ENCODE peak calls at places on chromosomes 1 and 21, in ten cellular contexts. One of them, this sample, is unnamed.

GRCh38 chr1:239786464-239786863 is 305.2 kb upstream of the FMN2 start:
- DNase-seq in stimulated activated CD8-positive, alpha-beta memory T cell treated with anti-CD3 and anti-CD28 coated beads, Interleukin-15, amount 100 ng/mL, for 1 hour: no peak
- DNase-seq in stomach: no peak
- DNase-seq in NCI-H1092: no peak
- DNase-seq in activated T-helper 1 cell treated with anti-CD3 and anti-CD28 coated beads, Interleukin-12 subunit alpha, Interleukin-12 subunit beta, Interleukin-2, Interleukin-4 antibody, amounts not matched to agents 30 ng/mL and 10 ng/mL and 1 ng/mL, durations not matched to agents 14 hours and 24 hours and 36 hours: no peak
- DNase-seq in midbrain: no peak
- DNase-seq in EL: no peak
- DNase-seq in ascending aorta: no peak
- DNase-seq in A549: no peak
- DNase-seq in GM13976: no peak
- DNase-seq in this sample: no peak

GRCh38 chr21:29258626-29259335 is 39.9 kb upstream of the BACH1 start:
- DNase-seq in A549: no peak
- DNase-seq in EL: peak
- DNase-seq in stimulated activated CD8-positive, alpha-beta memory T cell treated with anti-CD3 and anti-CD28 coated beads, Interleukin-15, amount 100 ng/mL, for 1 hour: no peak
- DNase-seq in stomach: no peak
- DNase-seq in ascending aorta: no peak
- DNase-seq in GM13976: no peak
- DNase-seq in midbrain: no peak
- DNase-seq in NCI-H1092: no peak
- DNase-seq in activated T-helper 1 cell treated with anti-CD3 and anti-CD28 coated beads, Interleukin-12 subunit alpha, Interleukin-12 subunit beta, Interleukin-2, Interleukin-4 antibody, amounts not matched to agents 30 ng/mL and 10 ng/mL and 1 ng/mL, durations not matched to agents 14 hours and 24 hours and 36 hours: no peak
- DNase-seq in this sample: no peak

GRCh38 chr1:36300526-36300925 is 5.6 kb upstream of the SH3D21 start:
- DNase-seq in stimulated activated CD8-positive, alpha-beta memory T cell treated with anti-CD3 and anti-CD28 coated beads, Interleukin-15, amount 100 ng/mL, for 1 hour: no peak
- DNase-seq in midbrain: no peak
- DNase-seq in EL: peak
- DNase-seq in A549: no peak
- DNase-seq in NCI-H1092: no peak
- DNase-seq in ascending aorta: no peak
- DNase-seq in GM13976: no peak
- DNase-seq in activated T-helper 1 cell treated with anti-CD3 and anti-CD28 coated beads, Interleukin-12 subunit alpha, Interleukin-12 subunit beta, Interleukin-2, Interleukin-4 antibody, amounts not matched to agents 30 ng/mL and 10 ng/mL and 1 ng/mL, durations not matched to agents 14 hours and 24 hours and 36 hours: no peak
- DNase-seq in stomach: no peak
- DNase-seq in this sample: no peak

GRCh38 chr1:69737527-69738176 is 169.9 kb downstream of the LRRC7 start:
- DNase-seq in A549: peak
- DNase-seq in stimulated activated CD8-positive, alpha-beta memory T cell treated with anti-CD3 and anti-CD28 coated beads, Interleukin-15, amount 100 ng/mL, for 1 hour: no peak
- DNase-seq in stomach: no peak
- DNase-seq in midbrain: peak
- DNase-seq in activated T-helper 1 cell treated with anti-CD3 and anti-CD28 coated beads, Interleukin-12 subunit alpha, Interleukin-12 subunit beta, Interleukin-2, Interleukin-4 antibody, amounts not matched to agents 30 ng/mL and 10 ng/mL and 1 ng/mL, durations not matched to agents 14 hours and 24 hours and 36 hours: peak
- DNase-seq in EL: peak
- DNase-seq in GM13976: peak
- DNase-seq in NCI-H1092: peak
- DNase-seq in ascending aorta: no peak
- DNase-seq in this sample: peak

GRCh38 chr1:35298464-35298863 is 30.0 kb downstream of the ZMYM4 start:
- DNase-seq in A549: peak
- DNase-seq in midbrain: peak
- DNase-seq in EL: peak
- DNase-seq in stimulated activated CD8-positive, alpha-beta memory T cell treated with anti-CD3 and anti-CD28 coated beads, Interleukin-15, amount 100 ng/mL, for 1 hour: no peak
- DNase-seq in stomach: peak
- DNase-seq in GM13976: peak
- DNase-seq in NCI-H1092: peak
- DNase-seq in activated T-helper 1 cell treated with anti-CD3 and anti-CD28 coated beads, Interleukin-12 subunit alpha, Interleukin-12 subunit beta, Interleukin-2, Interleukin-4 antibody, amounts not matched to agents 30 ng/mL and 10 ng/mL and 1 ng/mL, durations not matched to agents 14 hours and 24 hours and 36 hours: peak
- DNase-seq in ascending aorta: no peak
- DNase-seq in this sample: peak

GRCh38 chr1:91856996-91857395 is 29.0 kb downstream of the TGFBR3 start:
- DNase-seq in stomach: no peak
- DNase-seq in EL: no peak
- DNase-seq in A549: no peak
- DNase-seq in activated T-helper 1 cell treated with anti-CD3 and anti-CD28 coated beads, Interleukin-12 subunit alpha, Interleukin-12 subunit beta, Interleukin-2, Interleukin-4 antibody, amounts not matched to agents 30 ng/mL and 10 ng/mL and 1 ng/mL, durations not matched to agents 14 hours and 24 hours and 36 hours: no peak
- DNase-seq in GM13976: no peak
- DNase-seq in NCI-H1092: no peak
- DNase-seq in midbrain: no peak
- DNase-seq in stimulated activated CD8-positive, alpha-beta memory T cell treated with anti-CD3 and anti-CD28 coated beads, Interleukin-15, amount 100 ng/mL, for 1 hour: no peak
- DNase-seq in ascending aorta: no peak
- DNase-seq in this sample: no peak

GRCh38 chr1:57406428-57406827 is 17.4 kb downstream of the DAB1 start:
- DNase-seq in stomach: no peak
- DNase-seq in ascending aorta: no peak
- DNase-seq in GM13976: no peak
- DNase-seq in midbrain: no peak
- DNase-seq in activated T-helper 1 cell treated with anti-CD3 and anti-CD28 coated beads, Interleukin-12 subunit alpha, Interleukin-12 subunit beta, Interleukin-2, Interleukin-4 antibody, amounts not matched to agents 30 ng/mL and 10 ng/mL and 1 ng/mL, durations not matched to agents 14 hours and 24 hours and 36 hours: no peak
- DNase-seq in A549: no peak
- DNase-seq in EL: no peak
- DNase-seq in NCI-H1092: no peak
- DNase-seq in stimulated activated CD8-positive, alpha-beta memory T cell treated with anti-CD3 and anti-CD28 coated beads, Interleukin-15, amount 100 ng/mL, for 1 hour: no peak
- DNase-seq in this sample: no peak

GRCh38 chr1:228344631-228345072 is 62.0 kb downstream of the TRIM11 start:
- DNase-seq in GM13976: no peak
- DNase-seq in NCI-H1092: no peak
- DNase-seq in midbrain: no peak
- DNase-seq in activated T-helper 1 cell treated with anti-CD3 and anti-CD28 coated beads, Interleukin-12 subunit alpha, Interleukin-12 subunit beta, Interleukin-2, Interleukin-4 antibody, amounts not matched to agents 30 ng/mL and 10 ng/mL and 1 ng/mL, durations not matched to agents 14 hours and 24 hours and 36 hours: no peak
- DNase-seq in stomach: no peak
- DNase-seq in ascending aorta: no peak
- DNase-seq in EL: peak
- DNase-seq in A549: no peak
- DNase-seq in stimulated activated CD8-positive, alpha-beta memory T cell treated with anti-CD3 and anti-CD28 coated beads, Interleukin-15, amount 100 ng/mL, for 1 hour: no peak
- DNase-seq in this sample: no peak

GRCh38 chr1:204207136-204207616 is 6.6 kb downstream of the GOLT1A start:
- DNase-seq in midbrain: peak
- DNase-seq in NCI-H1092: peak
- DNase-seq in ascending aorta: no peak
- DNase-seq in EL: peak
- DNase-seq in GM13976: peak
- DNase-seq in A549: peak
- DNase-seq in stimulated activated CD8-positive, alpha-beta memory T cell treated with anti-CD3 and anti-CD28 coated beads, Interleukin-15, amount 100 ng/mL, for 1 hour: peak
- DNase-seq in activated T-helper 1 cell treated with anti-CD3 and anti-CD28 coated beads, Interleukin-12 subunit alpha, Interleukin-12 subunit beta, Interleukin-2, Interleukin-4 antibody, amounts not matched to agents 30 ng/mL and 10 ng/mL and 1 ng/mL, durations not matched to agents 14 hours and 24 hours and 36 hours: peak
- DNase-seq in stomach: peak
- DNase-seq in this sample: peak

GRCh38 chr1:225890346-225891228 is 1.6 kb upstream of the LEFTY1 start:
- DNase-seq in ascending aorta: no peak
- DNase-seq in stomach: no peak
- DNase-seq in activated T-helper 1 cell treated with anti-CD3 and anti-CD28 coated beads, Interleukin-12 subunit alpha, Interleukin-12 subunit beta, Interleukin-2, Interleukin-4 antibody, amounts not matched to agents 30 ng/mL and 10 ng/mL and 1 ng/mL, durations not matched to agents 14 hours and 24 hours and 36 hours: no peak
- DNase-seq in GM13976: no peak
- DNase-seq in NCI-H1092: no peak
- DNase-seq in A549: no peak
- DNase-seq in midbrain: no peak
- DNase-seq in EL: no peak
- DNase-seq in stimulated activated CD8-positive, alpha-beta memory T cell treated with anti-CD3 and anti-CD28 coated beads, Interleukin-15, amount 100 ng/mL, for 1 hour: no peak
- DNase-seq in this sample: no peak

GRCh38 chr1:226129230-226129629 is 57.3 kb downstream of the ACBD3 start:
- DNase-seq in EL: no peak
- DNase-seq in NCI-H1092: no peak
- DNase-seq in activated T-helper 1 cell treated with anti-CD3 and anti-CD28 coated beads, Interleukin-12 subunit alpha, Interleukin-12 subunit beta, Interleukin-2, Interleukin-4 antibody, amounts not matched to agents 30 ng/mL and 10 ng/mL and 1 ng/mL, durations not matched to agents 14 hours and 24 hours and 36 hours: no peak
- DNase-seq in midbrain: no peak
- DNase-seq in A549: no peak
- DNase-seq in stomach: no peak
- DNase-seq in GM13976: no peak
- DNase-seq in stimulated activated CD8-positive, alpha-beta memory T cell treated with anti-CD3 and anti-CD28 coated beads, Interleukin-15, amount 100 ng/mL, for 1 hour: no peak
- DNase-seq in ascending aorta: no peak
- DNase-seq in this sample: no peak

GRCh38 chr1:16450863-16451481 is 10.4 kb downstream of the NECAP2 start:
- DNase-seq in EL: no peak
- DNase-seq in ascending aorta: no peak
- DNase-seq in stimulated activated CD8-positive, alpha-beta memory T cell treated with anti-CD3 and anti-CD28 coated beads, Interleukin-15, amount 100 ng/mL, for 1 hour: no peak
- DNase-seq in stomach: no peak
- DNase-seq in A549: no peak
- DNase-seq in GM13976: no peak
- DNase-seq in NCI-H1092: no peak
- DNase-seq in activated T-helper 1 cell treated with anti-CD3 and anti-CD28 coated beads, Interleukin-12 subunit alpha, Interleukin-12 subunit beta, Interleukin-2, Interleukin-4 antibody, amounts not matched to agents 30 ng/mL and 10 ng/mL and 1 ng/mL, durations not matched to agents 14 hours and 24 hours and 36 hours: no peak
- DNase-seq in midbrain: no peak
- DNase-seq in this sample: no peak

GRCh38 chr1:39425151-39425550 is 66.3 kb upstream of the BMP8A start:
- DNase-seq in EL: no peak
- DNase-seq in NCI-H1092: no peak
- DNase-seq in midbrain: no peak
- DNase-seq in GM13976: no peak
- DNase-seq in activated T-helper 1 cell treated with anti-CD3 and anti-CD28 coated beads, Interleukin-12 subunit alpha, Interleukin-12 subunit beta, Interleukin-2, Interleukin-4 antibody, amounts not matched to agents 30 ng/mL and 10 ng/mL and 1 ng/mL, durations not matched to agents 14 hours and 24 hours and 36 hours: no peak
- DNase-seq in stomach: no peak
- DNase-seq in ascending aorta: no peak
- DNase-seq in A549: no peak
- DNase-seq in stimulated activated CD8-positive, alpha-beta memory T cell treated with anti-CD3 and anti-CD28 coated beads, Interleukin-15, amount 100 ng/mL, for 1 hour: no peak
- DNase-seq in this sample: no peak

GRCh38 chr1:185984113-185984836 is 250.1 kb downstream of the HMCN1 start:
- DNase-seq in EL: no peak
- DNase-seq in A549: no peak
- DNase-seq in ascending aorta: no peak
- DNase-seq in stomach: no peak
- DNase-seq in NCI-H1092: no peak
- DNase-seq in activated T-helper 1 cell treated with anti-CD3 and anti-CD28 coated beads, Interleukin-12 subunit alpha, Interleukin-12 subunit beta, Interleukin-2, Interleukin-4 antibody, amounts not matched to agents 30 ng/mL and 10 ng/mL and 1 ng/mL, durations not matched to agents 14 hours and 24 hours and 36 hours: no peak
- DNase-seq in stimulated activated CD8-positive, alpha-beta memory T cell treated with anti-CD3 and anti-CD28 coated beads, Interleukin-15, amount 100 ng/mL, for 1 hour: no peak
- DNase-seq in GM13976: no peak
- DNase-seq in midbrain: no peak
- DNase-seq in this sample: no peak

GRCh38 chr1:53984701-53985100 is 33.3 kb downstream of the LDLRAD1 start:
- DNase-seq in NCI-H1092: no peak
- DNase-seq in EL: no peak
- DNase-seq in stomach: no peak
- DNase-seq in midbrain: no peak
- DNase-seq in stimulated activated CD8-positive, alpha-beta memory T cell treated with anti-CD3 and anti-CD28 coated beads, Interleukin-15, amount 100 ng/mL, for 1 hour: no peak
- DNase-seq in A549: no peak
- DNase-seq in GM13976: no peak
- DNase-seq in ascending aorta: no peak
- DNase-seq in activated T-helper 1 cell treated with anti-CD3 and anti-CD28 coated beads, Interleukin-12 subunit alpha, Interleukin-12 subunit beta, Interleukin-2, Interleukin-4 antibody, amounts not matched to agents 30 ng/mL and 10 ng/mL and 1 ng/mL, durations not matched to agents 14 hours and 24 hours and 36 hours: no peak
- DNase-seq in this sample: no peak

GRCh38 chr1:206872139-206872538 is 6.7 kb downstream of the IL20 start:
- DNase-seq in midbrain: no peak
- DNase-seq in GM13976: no peak
- DNase-seq in ascending aorta: no peak
- DNase-seq in NCI-H1092: no peak
- DNase-seq in EL: no peak
- DNase-seq in stimulated activated CD8-positive, alpha-beta memory T cell treated with anti-CD3 and anti-CD28 coated beads, Interleukin-15, amount 100 ng/mL, for 1 hour: no peak
- DNase-seq in activated T-helper 1 cell treated with anti-CD3 and anti-CD28 coated beads, Interleukin-12 subunit alpha, Interleukin-12 subunit beta, Interleukin-2, Interleukin-4 antibody, amounts not matched to agents 30 ng/mL and 10 ng/mL and 1 ng/mL, durations not matched to agents 14 hours and 24 hours and 36 hours: no peak
- DNase-seq in stomach: no peak
- DNase-seq in A549: no peak
- DNase-seq in this sample: no peak

GRCh38 chr21:36487641-36488307 is 7.9 kb upstream of the CLDN14 start:
- DNase-seq in A549: no peak
- DNase-seq in GM13976: no peak
- DNase-seq in EL: no peak
- DNase-seq in NCI-H1092: no peak
- DNase-seq in ascending aorta: no peak
- DNase-seq in midbrain: no peak
- DNase-seq in stomach: peak
- DNase-seq in stimulated activated CD8-positive, alpha-beta memory T cell treated with anti-CD3 and anti-CD28 coated beads, Interleukin-15, amount 100 ng/mL, for 1 hour: no peak
- DNase-seq in activated T-helper 1 cell treated with anti-CD3 and anti-CD28 coated beads, Interleukin-12 subunit alpha, Interleukin-12 subunit beta, Interleukin-2, Interleukin-4 antibody, amounts not matched to agents 30 ng/mL and 10 ng/mL and 1 ng/mL, durations not matched to agents 14 hours and 24 hours and 36 hours: no peak
- DNase-seq in this sample: no peak

GRCh38 chr1:207234690-207235089 is 86.8 kb upstream of the CD55 start:
- DNase-seq in A549: no peak
- DNase-seq in activated T-helper 1 cell treated with anti-CD3 and anti-CD28 coated beads, Interleukin-12 subunit alpha, Interleukin-12 subunit beta, Interleukin-2, Interleukin-4 antibody, amounts not matched to agents 30 ng/mL and 10 ng/mL and 1 ng/mL, durations not matched to agents 14 hours and 24 hours and 36 hours: no peak
- DNase-seq in ascending aorta: no peak
- DNase-seq in stimulated activated CD8-positive, alpha-beta memory T cell treated with anti-CD3 and anti-CD28 coated beads, Interleukin-15, amount 100 ng/mL, for 1 hour: no peak
- DNase-seq in EL: no peak
- DNase-seq in NCI-H1092: no peak
- DNase-seq in stomach: no peak
- DNase-seq in midbrain: no peak
- DNase-seq in GM13976: no peak
- DNase-seq in this sample: no peak

GRCh38 chr1:198893141-198893540 is 254.3 kb downstream of the PTPRC start:
- DNase-seq in stomach: no peak
- DNase-seq in NCI-H1092: no peak
- DNase-seq in A549: no peak
- DNase-seq in GM13976: no peak
- DNase-seq in EL: no peak
- DNase-seq in ascending aorta: no peak
- DNase-seq in activated T-helper 1 cell treated with anti-CD3 and anti-CD28 coated beads, Interleukin-12 subunit alpha, Interleukin-12 subunit beta, Interleukin-2, Interleukin-4 antibody, amounts not matched to agents 30 ng/mL and 10 ng/mL and 1 ng/mL, durations not matched to agents 14 hours and 24 hours and 36 hours: no peak
- DNase-seq in stimulated activated CD8-positive, alpha-beta memory T cell treated with anti-CD3 and anti-CD28 coated beads, Interleukin-15, amount 100 ng/mL, for 1 hour: no peak
- DNase-seq in midbrain: no peak
- DNase-seq in this sample: no peak

GRCh38 chr1:15953791-15954201 is 22.1 kb downstream of the ZBTB17 start:
- DNase-seq in stomach: no peak
- DNase-seq in EL: no peak
- DNase-seq in NCI-H1092: peak
- DNase-seq in midbrain: no peak
- DNase-seq in ascending aorta: no peak
- DNase-seq in activated T-helper 1 cell treated with anti-CD3 and anti-CD28 coated beads, Interleukin-12 subunit alpha, Interleukin-12 subunit beta, Interleukin-2, Interleukin-4 antibody, amounts not matched to agents 30 ng/mL and 10 ng/mL and 1 ng/mL, durations not matched to agents 14 hours and 24 hours and 36 hours: no peak
- DNase-seq in GM13976: no peak
- DNase-seq in stimulated activated CD8-positive, alpha-beta memory T cell treated with anti-CD3 and anti-CD28 coated beads, Interleukin-15, amount 100 ng/mL, for 1 hour: no peak
- DNase-seq in A549: no peak
- DNase-seq in this sample: no peak

GRCh38 chr1:186304982-186305949 is 69.8 kb downstream of the TPR start:
- DNase-seq in activated T-helper 1 cell treated with anti-CD3 and anti-CD28 coated beads, Interleukin-12 subunit alpha, Interleukin-12 subunit beta, Interleukin-2, Interleukin-4 antibody, amounts not matched to agents 30 ng/mL and 10 ng/mL and 1 ng/mL, durations not matched to agents 14 hours and 24 hours and 36 hours: no peak
- DNase-seq in stimulated activated CD8-positive, alpha-beta memory T cell treated with anti-CD3 and anti-CD28 coated beads, Interleukin-15, amount 100 ng/mL, for 1 hour: no peak
- DNase-seq in EL: peak
- DNase-seq in NCI-H1092: no peak
- DNase-seq in A549: peak
- DNase-seq in GM13976: peak
- DNase-seq in midbrain: peak
- DNase-seq in stomach: no peak
- DNase-seq in ascending aorta: no peak
- DNase-seq in this sample: peak

GRCh38 chr1:42043182-42043581 is 110.0 kb upstream of the GUCA2B start:
- DNase-seq in stomach: no peak
- DNase-seq in A549: no peak
- DNase-seq in EL: no peak
- DNase-seq in midbrain: no peak
- DNase-seq in activated T-helper 1 cell treated with anti-CD3 and anti-CD28 coated beads, Interleukin-12 subunit alpha, Interleukin-12 subunit beta, Interleukin-2, Interleukin-4 antibody, amounts not matched to agents 30 ng/mL and 10 ng/mL and 1 ng/mL, durations not matched to agents 14 hours and 24 hours and 36 hours: no peak
- DNase-seq in stimulated activated CD8-positive, alpha-beta memory T cell treated with anti-CD3 and anti-CD28 coated beads, Interleukin-15, amount 100 ng/mL, for 1 hour: no peak
- DNase-seq in ascending aorta: no peak
- DNase-seq in GM13976: no peak
- DNase-seq in NCI-H1092: no peak
- DNase-seq in this sample: no peak

GRCh38 chr1:24849653-24850295 is 80.3 kb downstream of the RUNX3 start:
- DNase-seq in ascending aorta: no peak
- DNase-seq in EL: peak
- DNase-seq in stomach: peak
- DNase-seq in GM13976: peak
- DNase-seq in stimulated activated CD8-positive, alpha-beta memory T cell treated with anti-CD3 and anti-CD28 coated beads, Interleukin-15, amount 100 ng/mL, for 1 hour: no peak
- DNase-seq in activated T-helper 1 cell treated with anti-CD3 and anti-CD28 coated beads, Interleukin-12 subunit alpha, Interleukin-12 subunit beta, Interleukin-2, Interleukin-4 antibody, amounts not matched to agents 30 ng/mL and 10 ng/mL and 1 ng/mL, durations not matched to agents 14 hours and 24 hours and 36 hours: no peak
- DNase-seq in NCI-H1092: no peak
- DNase-seq in midbrain: no peak
- DNase-seq in A549: no peak
- DNase-seq in this sample: peak

GRCh38 chr1:184614667-184615066 is 140.0 kb downstream of the EDEM3 start:
- DNase-seq in stimulated activated CD8-positive, alpha-beta memory T cell treated with anti-CD3 and anti-CD28 coated beads, Interleukin-15, amount 100 ng/mL, for 1 hour: no peak
- DNase-seq in ascending aorta: no peak
- DNase-seq in GM13976: no peak
- DNase-seq in midbrain: no peak
- DNase-seq in activated T-helper 1 cell treated with anti-CD3 and anti-CD28 coated beads, Interleukin-12 subunit alpha, Interleukin-12 subunit beta, Interleukin-2, Interleukin-4 antibody, amounts not matched to agents 30 ng/mL and 10 ng/mL and 1 ng/mL, durations not matched to agents 14 hours and 24 hours and 36 hours: no peak
- DNase-seq in stomach: no peak
- DNase-seq in A549: no peak
- DNase-seq in NCI-H1092: no peak
- DNase-seq in EL: no peak
- DNase-seq in this sample: no peak

GRCh38 chr1:910881-911721 is 12.6 kb upstream of the SAMD11 start:
- DNase-seq in NCI-H1092: no peak
- DNase-seq in ascending aorta: no peak
- DNase-seq in A549: peak
- DNase-seq in activated T-helper 1 cell treated with anti-CD3 and anti-CD28 coated beads, Interleukin-12 subunit alpha, Interleukin-12 subunit beta, Interleukin-2, Interleukin-4 antibody, amounts not matched to agents 30 ng/mL and 10 ng/mL and 1 ng/mL, durations not matched to agents 14 hours and 24 hours and 36 hours: no peak
- DNase-seq in EL: peak
- DNase-seq in stomach: peak
- DNase-seq in GM13976: no peak
- DNase-seq in stimulated activated CD8-positive, alpha-beta memory T cell treated with anti-CD3 and anti-CD28 coated beads, Interleukin-15, amount 100 ng/mL, for 1 hour: no peak
- DNase-seq in midbrain: no peak
- DNase-seq in this sample: no peak

GRCh38 chr1:5751171-5751556 is 241.1 kb downstream of the NPHP4 start:
- DNase-seq in NCI-H1092: no peak
- DNase-seq in stomach: no peak
- DNase-seq in EL: no peak
- DNase-seq in stimulated activated CD8-positive, alpha-beta memory T cell treated with anti-CD3 and anti-CD28 coated beads, Interleukin-15, amount 100 ng/mL, for 1 hour: no peak
- DNase-seq in A549: no peak
- DNase-seq in GM13976: no peak
- DNase-seq in activated T-helper 1 cell treated with anti-CD3 and anti-CD28 coated beads, Interleukin-12 subunit alpha, Interleukin-12 subunit beta, Interleukin-2, Interleukin-4 antibody, amounts not matched to agents 30 ng/mL and 10 ng/mL and 1 ng/mL, durations not matched to agents 14 hours and 24 hours and 36 hours: no peak
- DNase-seq in ascending aorta: no peak
- DNase-seq in midbrain: no peak
- DNase-seq in this sample: no peak

GRCh38 chr1:12447849-12448312 is 170.1 kb downstream of the DHRS3 start:
- DNase-seq in ascending aorta: no peak
- DNase-seq in stimulated activated CD8-positive, alpha-beta memory T cell treated with anti-CD3 and anti-CD28 coated beads, Interleukin-15, amount 100 ng/mL, for 1 hour: no peak
- DNase-seq in GM13976: no peak
- DNase-seq in activated T-helper 1 cell treated with anti-CD3 and anti-CD28 coated beads, Interleukin-12 subunit alpha, Interleukin-12 subunit beta, Interleukin-2, Interleukin-4 antibody, amounts not matched to agents 30 ng/mL and 10 ng/mL and 1 ng/mL, durations not matched to agents 14 hours and 24 hours and 36 hours: no peak
- DNase-seq in A549: no peak
- DNase-seq in NCI-H1092: no peak
- DNase-seq in EL: peak
- DNase-seq in stomach: no peak
- DNase-seq in midbrain: no peak
- DNase-seq in this sample: no peak

GRCh38 chr1:226722901-226723639 is 16.0 kb downstream of the ITPKB start:
- DNase-seq in A549: no peak
- DNase-seq in stomach: no peak
- DNase-seq in ascending aorta: no peak
- DNase-seq in activated T-helper 1 cell treated with anti-CD3 and anti-CD28 coated beads, Interleukin-12 subunit alpha, Interleukin-12 subunit beta, Interleukin-2, Interleukin-4 antibody, amounts not matched to agents 30 ng/mL and 10 ng/mL and 1 ng/mL, durations not matched to agents 14 hours and 24 hours and 36 hours: no peak
- DNase-seq in midbrain: no peak
- DNase-seq in NCI-H1092: no peak
- DNase-seq in EL: no peak
- DNase-seq in stimulated activated CD8-positive, alpha-beta memory T cell treated with anti-CD3 and anti-CD28 coated beads, Interleukin-15, amount 100 ng/mL, for 1 hour: no peak
- DNase-seq in GM13976: no peak
- DNase-seq in this sample: no peak